ENCODE peak calls at places on chromosomes 3 and 15, in eight cellular contexts. O, V, U, B, H, C, W and A are unnamed samples.

GRCh38 chr3:101122678-101123077 is 129.5 kb upstream of the ABI3BP start:
- ATAC-seq in W (no peak), H (peak), U (no peak), O (no peak), C (no peak), B (no peak), V (no peak), A (no peak)

GRCh38 chr3:66754613-66755012 is 243.5 kb upstream of the KBTBD8 start:
- ATAC-seq in H (no peak), U (no peak), B (no peak), V (no peak), O (no peak), C (no peak), W (no peak), A (no peak)

GRCh38 chr3:108838411-108838810 is 15.8 kb downstream of the TRAT1 start:
- ATAC-seq in V (no peak), C (no peak), W (no peak), H (no peak), B (no peak), U (no peak), O (no peak), A (no peak)

GRCh38 chr15:33729648-33730047 is 238.6 kb upstream of the CHRM5 start:
- ATAC-seq in W (no peak), V (no peak), U (peak), B (no peak), H (no peak), O (no peak), C (no peak), A (no peak)

GRCh38 chr15:68578960-68579935 is at the start of gene CORO2B:
- ATAC-seq in U (peak), B (peak), H (no peak), V (no peak), C (no peak), W (peak), O (peak), A (peak)

GRCh38 chr3:48394391-48394790 is 22.4 kb downstream of the FBXW12 start:
- ATAC-seq in B (no peak), C (no peak), U (no peak), V (no peak), W (no peak), O (no peak), H (no peak), A (no peak)

GRCh38 chr3:105466072-105466471 is 99.4 kb downstream of the ALCAM start:
- ATAC-seq in B (no peak), W (no peak), C (no peak), V (no peak), O (no peak), H (no peak), U (no peak), A (no peak)

GRCh38 chr3:13073042-13073906 is at the start of gene IQSEC1:
- ATAC-seq in U (no peak), C (no peak), B (peak), H (no peak), W (no peak), O (peak), V (peak), A (peak)

GRCh38 chr3:54374214-54374855 is 252.0 kb downstream of the CACNA2D3 start:
- ATAC-seq in B (peak), V (peak), W (no peak), O (peak), C (peak), U (peak), H (peak), A (no peak)

GRCh38 chr15:96049323-96049722 is 281.2 kb upstream of the NR2F2 start:
- ATAC-seq in O (no peak), C (no peak), V (no peak), H (no peak), B (no peak), W (no peak), U (no peak), A (no peak)

GRCh38 chr3:127894461-127894860 is 20.6 kb upstream of the KBTBD12 start:
- ATAC-seq in O (no peak), B (no peak), H (no peak), U (no peak), V (no peak), C (no peak), W (no peak), A (no peak)

GRCh38 chr3:190362258-190362657 is 25.7 kb upstream of the CLDN16 start:
- ATAC-seq in H (no peak), V (no peak), C (no peak), O (peak), U (no peak), B (no peak), W (no peak), A (no peak)

GRCh38 chr15:99985878-99986277 is 252.6 kb upstream of the LYSMD4 start:
- ATAC-seq in C (no peak), U (no peak), O (no peak), B (no peak), V (no peak), H (no peak), W (no peak), A (no peak)

GRCh38 chr3:102361013-102361412 is 73.8 kb upstream of the ZPLD1 start:
- ATAC-seq in C (no peak), W (no peak), V (no peak), B (peak), H (no peak), O (no peak), U (no peak), A (no peak)

GRCh38 chr3:11238057-11238456 is 34.1 kb upstream of the ATG7 start:
- ATAC-seq in U (peak), V (peak), B (peak), C (no peak), W (peak), H (no peak), O (no peak), A (no peak)

GRCh38 chr3:177833392-177833791 is 636.1 kb upstream of the TBL1XR1 start:
- ATAC-seq in W (no peak), O (no peak), U (no peak), H (no peak), V (no peak), C (no peak), B (no peak), A (no peak)

GRCh38 chr3:177836671-177837070 is 639.4 kb upstream of the TBL1XR1 start:
- ATAC-seq in V (no peak), B (peak), C (no peak), O (no peak), H (no peak), U (no peak), W (no peak), A (peak)

GRCh38 chr3:177835917-177836316 is 638.6 kb upstream of the TBL1XR1 start:
- ATAC-seq in C (peak), O (no peak), V (no peak), B (peak), H (no peak), W (no peak), U (no peak), A (peak)

GRCh38 chr3:177832862-177833261 is 635.6 kb upstream of the TBL1XR1 start:
- ATAC-seq in C (no peak), B (no peak), H (no peak), U (no peak), W (no peak), V (no peak), O (no peak), A (no peak)

GRCh38 chr3:177835008-177835407 is 637.7 kb upstream of the TBL1XR1 start:
- ATAC-seq in H (no peak), O (no peak), C (peak), V (no peak), W (peak), B (no peak), U (peak), A (no peak)
- TF ChIP-seq POLR2AphosphoS5 in H (no peak), O (no peak), C (no peak), V (no peak), W (no peak), B (no peak), U (no peak), A (no peak)

GRCh38 chr15:25971053-25971452 is 107.9 kb upstream of the ATP10A start:
- ATAC-seq in C (no peak), O (no peak), V (no peak), B (peak), W (no peak), H (no peak), U (no peak), A (peak)
- TF ChIP-seq POLR2AphosphoS5 in C (no peak), O (no peak), V (no peak), B (no peak), W (no peak), H (no peak), U (no peak), A (peak)

GRCh38 chr15:101579766-101580165 is 72.4 kb downstream of the TM2D3 start:
- ATAC-seq in H (no peak), V (peak), U (no peak), O (no peak), C (no peak), B (no peak), W (peak), A (no peak)

GRCh38 chr15:101583284-101583683 is 68.9 kb downstream of the TM2D3 start:
- ATAC-seq in H (no peak), V (no peak), O (no peak), B (no peak), U (no peak), W (no peak), C (no peak), A (no peak)

DNA sequence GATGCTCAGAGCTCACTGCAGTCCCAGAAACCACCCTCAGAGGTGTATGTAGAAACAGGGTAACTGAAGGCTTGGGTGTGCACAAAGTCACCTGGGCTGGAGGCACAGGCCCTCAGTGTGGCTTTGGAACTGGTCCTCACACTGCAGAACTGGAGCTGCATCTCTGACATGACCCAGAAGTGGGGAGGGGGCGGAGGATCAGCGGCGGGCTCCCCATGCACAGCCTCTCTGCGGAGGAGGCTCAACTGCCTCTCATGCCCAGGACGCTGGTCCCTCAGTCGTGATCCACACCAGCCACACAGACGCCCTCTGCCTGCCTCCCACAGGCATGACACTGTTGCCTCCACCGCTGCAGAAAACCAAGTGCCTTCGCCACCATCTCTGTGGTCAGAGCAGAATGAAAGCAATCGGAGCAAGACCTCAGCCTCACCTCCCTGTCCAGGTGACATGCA is 73.7 kb downstream of the TM2D3 start:
- ATAC-seq in O (peak), C (peak), B (peak), U (peak), W (peak), H (peak), V (peak), A (peak)
- TF ChIP-seq POLR2AphosphoS5 in O (no peak), C (no peak), B (no peak), U (no peak), W (no peak), H (no peak), V (no peak), A (no peak)

GRCh38 chr3:120449701-120450216 is 1.0 kb downstream of the FSTL1 start:
- ATAC-seq in B (peak), O (no peak), U (no peak), W (no peak), H (no peak), C (no peak), V (no peak), A (peak)

GRCh38 chr3:120452816-120453215 is 2.0 kb upstream of the FSTL1 start:
- ATAC-seq in W (no peak), B (no peak), O (no peak), H (no peak), V (no peak), U (no peak), C (no peak), A (no peak)

GRCh38 chr3:120450261-120450913 is 405 bp downstream of the FSTL1 start:
- ATAC-seq in C (no peak), O (peak), U (peak), W (peak), H (peak), V (no peak), B (peak), A (peak)

GRCh38 chr3:120451670-120452220 is 953 bp upstream of the FSTL1 start:
- ATAC-seq in U (no peak), C (no peak), V (no peak), B (no peak), O (no peak), W (no peak), H (no peak), A (no peak)

DNA sequence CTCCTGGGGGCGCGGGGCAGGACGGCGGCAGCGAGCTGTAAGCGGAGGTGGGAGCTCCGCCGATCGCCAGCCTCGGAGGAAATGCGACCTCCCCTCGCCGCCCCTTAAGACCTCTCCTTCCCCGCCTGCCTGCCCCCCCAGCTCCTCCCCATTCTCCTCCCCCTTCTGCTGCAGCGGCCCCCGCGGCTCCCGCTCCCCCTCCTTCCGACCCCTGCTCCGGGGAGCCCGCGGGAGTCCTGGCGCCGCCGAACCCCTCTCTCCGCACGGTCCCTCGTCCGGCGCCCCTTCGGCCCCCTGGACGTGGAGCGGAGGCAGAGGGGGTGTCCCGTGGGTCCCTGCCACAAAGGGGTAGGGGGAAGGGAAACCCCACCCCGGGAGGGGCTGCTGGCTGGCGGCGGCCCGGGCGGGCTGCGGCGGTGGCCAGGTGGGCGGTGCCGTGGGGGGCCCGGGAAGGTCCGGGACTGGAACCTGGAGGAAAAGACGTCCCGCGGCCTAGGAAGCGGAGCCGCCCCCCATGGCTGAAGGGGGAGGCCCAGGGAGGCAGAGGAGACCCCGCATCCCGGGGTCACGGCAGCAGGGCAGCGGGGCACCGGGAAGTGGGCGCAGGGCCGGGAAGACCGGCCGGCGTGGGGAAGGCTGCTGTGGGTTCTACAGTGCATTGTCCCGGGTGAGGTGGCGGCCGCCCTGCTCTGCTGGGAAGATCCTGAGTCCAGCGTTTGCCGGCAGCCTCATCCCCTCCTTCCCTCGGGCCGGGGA is at the start of gene FSTL1:
- ATAC-seq in U (peak), H (peak), C (no peak), O (peak), V (no peak), B (peak), W (peak), A (peak)
- TF ChIP-seq POLR2AphosphoS5 in U (peak), H (no peak), C (no peak), O (peak), V (no peak), B (no peak), W (no peak), A (peak)